ENCODE peak calls at places on chromosomes 4 and X, in five cellular contexts. One of them, this sample, is unnamed.
A peak's percentile ranks its signal among the peaks of the same experiment; 100 is the strongest.

GRCh38 chr4:23924556-23924955 is 34.7 kb upstream of the PPARGC1A start:
- DNase-seq in spleen: no peak
- DNase-seq in A549: no peak
- DNase-seq in H54: no peak
- DNase-seq in endothelial cell of umbilical vein: no peak
- DNase-seq in this sample: no peak

GRCh38 chr4:185838514-185839203 is 26.7 kb upstream of the SORBS2 start:
- DNase-seq in spleen: no peak
- DNase-seq in H54: no peak
- DNase-seq in endothelial cell of umbilical vein: no peak
- DNase-seq in A549: no peak
- DNase-seq in this sample: no peak

GRCh38 chr4:173074501-173074946 is 94.1 kb upstream of the GALNT7 start:
- DNase-seq in spleen: no peak
- DNase-seq in A549: peak; percentile 39
- DNase-seq in H54: peak; percentile 36
- DNase-seq in endothelial cell of umbilical vein: no peak
- DNase-seq in this sample: no peak

GRCh38 chr4:87313756-87314155 is 8.9 kb downstream of the HSD17B13 start:
- DNase-seq in spleen: no peak
- DNase-seq in A549: no peak
- DNase-seq in H54: no peak
- DNase-seq in endothelial cell of umbilical vein: no peak
- DNase-seq in this sample: no peak

GRCh38 chr4:60033826-60034225 is 1166.3 kb upstream of the ADGRL3 start:
- DNase-seq in endothelial cell of umbilical vein: no peak
- DNase-seq in spleen: no peak
- DNase-seq in A549: no peak
- DNase-seq in H54: no peak
- DNase-seq in this sample: no peak

GRCh38 chrX:133171962-133172708 is 46.0 kb downstream of the TFDP3 start:
- DNase-seq in A549: peak; percentile 17
- DNase-seq in spleen: no peak
- DNase-seq in H54: peak; percentile 2
- DNase-seq in endothelial cell of umbilical vein: peak; percentile 1
- DNase-seq in this sample: no peak

GRCh38 chr4:25069014-25069413 is 38.3 kb upstream of the LGI2 start:
- DNase-seq in A549: peak; percentile 19
- DNase-seq in spleen: no peak
- DNase-seq in H54: no peak
- DNase-seq in endothelial cell of umbilical vein: no peak
- DNase-seq in this sample: no peak

GRCh38 chr4:54073481-54073880 is 9.1 kb upstream of the CHIC2 start:
- DNase-seq in A549: no peak
- DNase-seq in H54: no peak
- DNase-seq in spleen: no peak
- DNase-seq in endothelial cell of umbilical vein: no peak
- DNase-seq in this sample: no peak

GRCh38 chr4:8904666-8905065 is 33.0 kb upstream of the HMX1 start:
- DNase-seq in spleen: peak; percentile 51
- DNase-seq in H54: no peak
- DNase-seq in A549: no peak
- DNase-seq in endothelial cell of umbilical vein: no peak
- DNase-seq in this sample: no peak

GRCh38 chr4:48345542-48345941 is 4.2 kb downstream of the SLAIN2 start:
- DNase-seq in A549: no peak
- DNase-seq in endothelial cell of umbilical vein: no peak
- DNase-seq in H54: no peak
- DNase-seq in spleen: no peak
- DNase-seq in this sample: no peak

GRCh38 chr4:48342559-48342878 is 1.2 kb downstream of the SLAIN2 start:
- DNase-seq in spleen: no peak
- DNase-seq in H54: no peak
- DNase-seq in endothelial cell of umbilical vein: peak; percentile 10
- DNase-seq in A549: no peak
- DNase-seq in this sample: peak; percentile 55

GRCh38 chr4:48341776-48342558 is 638 bp downstream of the SLAIN2 start:
- DNase-seq in spleen: peak; percentile 95
- DNase-seq in A549: no peak
- DNase-seq in H54: no peak
- DNase-seq in endothelial cell of umbilical vein: peak; percentile 67
- DNase-seq in this sample: peak; percentile 70

GRCh38 chr4:48343035-48343434 is 1.7 kb downstream of the SLAIN2 start:
- DNase-seq in spleen: no peak
- DNase-seq in A549: no peak
- DNase-seq in H54: no peak
- DNase-seq in endothelial cell of umbilical vein: peak; percentile 19
- DNase-seq in this sample: peak; percentile 28

DNA sequence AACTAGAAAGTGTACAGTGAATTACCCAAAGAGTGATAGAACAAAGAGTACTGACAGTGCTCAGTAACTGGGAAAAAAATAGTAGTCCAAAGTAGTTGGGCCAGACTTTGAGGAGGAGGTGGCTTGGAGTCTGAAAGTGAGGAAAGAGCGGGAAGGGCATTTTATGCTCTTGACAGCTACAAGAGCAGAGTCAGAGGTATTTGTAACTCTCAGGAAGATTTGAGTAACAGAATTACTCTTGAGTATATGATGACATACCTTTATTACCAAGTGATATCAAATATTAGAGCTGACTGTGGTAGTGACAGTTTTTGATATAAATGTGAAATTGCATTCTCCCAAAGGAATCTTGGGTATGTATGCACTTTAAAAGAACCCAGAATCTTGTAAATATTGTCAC is 2.2 kb downstream of the SLAIN2 start:
- DNase-seq in endothelial cell of umbilical vein: no peak
- DNase-seq in spleen: no peak
- DNase-seq in A549: no peak
- DNase-seq in H54: no peak
- DNase-seq in this sample: peak; percentile 37
- TF ChIP-seq POLR2A in endothelial cell of umbilical vein: no peak
- TF ChIP-seq POLR2A in spleen: no peak
- TF ChIP-seq POLR2A in A549: no peak
- TF ChIP-seq POLR2A in H54: no peak
- TF ChIP-seq POLR2A in this sample: no peak

GRCh38 chr4:129092636-129093172 is 635 bp downstream of the SCLT1 start:
- DNase-seq in H54: no peak
- DNase-seq in spleen: no peak
- DNase-seq in A549: no peak
- DNase-seq in endothelial cell of umbilical vein: no peak
- DNase-seq in this sample: peak; percentile 71
- TF ChIP-seq POLR2A in H54: no peak
- TF ChIP-seq POLR2A in spleen: no peak
- TF ChIP-seq POLR2A in A549: no peak
- TF ChIP-seq POLR2A in endothelial cell of umbilical vein: no peak
- TF ChIP-seq POLR2A in this sample: no peak

GRCh38 chrX:153336988-153337387 is 3.0 kb downstream of the ZNF275 start:
- DNase-seq in H54: no peak
- DNase-seq in spleen: no peak
- DNase-seq in endothelial cell of umbilical vein: no peak
- DNase-seq in A549: no peak
- DNase-seq in this sample: no peak

GRCh38 chrX:153336128-153336894 is 2.4 kb downstream of the ZNF275 start:
- DNase-seq in spleen: peak; percentile 77
- DNase-seq in A549: no peak
- DNase-seq in endothelial cell of umbilical vein: no peak
- DNase-seq in H54: no peak
- DNase-seq in this sample: no peak

GRCh38 chrX:153333271-153333670 is 682 bp upstream of the ZNF275 start:
- DNase-seq in endothelial cell of umbilical vein: no peak
- DNase-seq in spleen: no peak
- DNase-seq in A549: no peak
- DNase-seq in H54: no peak
- DNase-seq in this sample: no peak

GRCh38 chrX:153334654-153335295 is 822 bp downstream of the ZNF275 start:
- DNase-seq in H54: no peak
- DNase-seq in endothelial cell of umbilical vein: no peak
- DNase-seq in spleen: peak; percentile 70
- DNase-seq in A549: no peak
- DNase-seq in this sample: no peak

DNA sequence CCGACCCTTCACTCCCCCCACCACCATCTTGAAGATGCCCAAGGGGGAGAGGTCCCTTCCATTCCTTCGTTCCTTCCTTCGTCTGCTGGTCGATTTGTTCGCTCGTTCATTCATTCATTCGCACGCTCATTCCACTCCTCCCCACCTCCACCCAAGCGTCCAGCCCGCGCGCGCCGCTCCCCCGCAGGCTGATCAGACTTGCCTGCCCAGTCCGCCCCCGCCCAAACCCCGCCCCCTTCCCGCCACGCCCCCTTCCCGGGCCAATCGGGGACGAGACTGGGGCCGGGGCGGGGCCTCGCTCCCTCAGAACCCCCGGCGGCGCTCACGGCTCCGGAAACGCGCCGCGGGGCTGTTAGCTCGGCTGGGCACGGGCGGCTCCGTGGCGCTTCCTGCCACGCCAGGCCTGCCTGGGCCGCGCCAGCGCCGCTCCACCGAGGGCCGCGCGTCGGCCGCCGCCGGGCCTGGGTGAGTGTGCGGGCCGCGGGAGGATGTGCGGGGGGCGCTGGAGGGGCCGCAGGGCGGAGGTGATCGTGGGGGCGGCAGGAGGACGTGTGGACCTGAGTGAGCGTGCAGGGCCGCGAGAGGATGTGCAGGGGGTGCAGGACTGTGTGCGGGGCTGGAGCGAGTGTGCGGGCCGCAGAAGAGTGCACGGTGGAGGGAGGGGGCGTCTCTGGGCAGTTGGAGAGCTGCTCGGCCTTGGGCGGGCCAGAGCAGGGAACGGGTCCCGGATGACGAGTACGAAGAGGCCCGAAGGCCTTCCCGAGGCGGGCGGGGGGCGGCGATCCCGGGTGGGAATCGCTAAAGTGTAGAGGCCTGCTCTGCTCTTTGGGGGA is at the start of gene ZNF275:
- DNase-seq in endothelial cell of umbilical vein: peak; percentile 72
- DNase-seq in H54: peak; percentile 86
- DNase-seq in A549: peak; percentile 55
- DNase-seq in spleen: peak; percentile 93
- DNase-seq in this sample: peak; percentile 91
- TF ChIP-seq POLR2A in endothelial cell of umbilical vein: peak; percentile 40
- TF ChIP-seq POLR2A in H54: peak; percentile 73
- TF ChIP-seq POLR2A in A549: peak; percentile 56
- TF ChIP-seq POLR2A in spleen: peak; percentile 68
- TF ChIP-seq POLR2A in this sample: peak; percentile 45

GRCh38 chr4:101398807-101399206 is 51.5 kb upstream of the PPP3CA start:
- DNase-seq in A549: no peak
- DNase-seq in H54: no peak
- DNase-seq in spleen: no peak
- DNase-seq in endothelial cell of umbilical vein: no peak
- DNase-seq in this sample: no peak
- TF ChIP-seq POLR2A in A549: no peak
- TF ChIP-seq POLR2A in H54: no peak
- TF ChIP-seq POLR2A in spleen: no peak
- TF ChIP-seq POLR2A in endothelial cell of umbilical vein: no peak
- TF ChIP-seq POLR2A in this sample: no peak

GRCh38 chrX:130080791-130081367 is 29.4 kb downstream of the ELF4 start:
- DNase-seq in endothelial cell of umbilical vein: no peak
- DNase-seq in A549: no peak
- DNase-seq in spleen: no peak
- DNase-seq in H54: no peak
- DNase-seq in this sample: peak; percentile 1
- TF ChIP-seq POLR2A in endothelial cell of umbilical vein: no peak
- TF ChIP-seq POLR2A in A549: no peak
- TF ChIP-seq POLR2A in spleen: no peak
- TF ChIP-seq POLR2A in H54: no peak
- TF ChIP-seq POLR2A in this sample: no peak

DNA sequence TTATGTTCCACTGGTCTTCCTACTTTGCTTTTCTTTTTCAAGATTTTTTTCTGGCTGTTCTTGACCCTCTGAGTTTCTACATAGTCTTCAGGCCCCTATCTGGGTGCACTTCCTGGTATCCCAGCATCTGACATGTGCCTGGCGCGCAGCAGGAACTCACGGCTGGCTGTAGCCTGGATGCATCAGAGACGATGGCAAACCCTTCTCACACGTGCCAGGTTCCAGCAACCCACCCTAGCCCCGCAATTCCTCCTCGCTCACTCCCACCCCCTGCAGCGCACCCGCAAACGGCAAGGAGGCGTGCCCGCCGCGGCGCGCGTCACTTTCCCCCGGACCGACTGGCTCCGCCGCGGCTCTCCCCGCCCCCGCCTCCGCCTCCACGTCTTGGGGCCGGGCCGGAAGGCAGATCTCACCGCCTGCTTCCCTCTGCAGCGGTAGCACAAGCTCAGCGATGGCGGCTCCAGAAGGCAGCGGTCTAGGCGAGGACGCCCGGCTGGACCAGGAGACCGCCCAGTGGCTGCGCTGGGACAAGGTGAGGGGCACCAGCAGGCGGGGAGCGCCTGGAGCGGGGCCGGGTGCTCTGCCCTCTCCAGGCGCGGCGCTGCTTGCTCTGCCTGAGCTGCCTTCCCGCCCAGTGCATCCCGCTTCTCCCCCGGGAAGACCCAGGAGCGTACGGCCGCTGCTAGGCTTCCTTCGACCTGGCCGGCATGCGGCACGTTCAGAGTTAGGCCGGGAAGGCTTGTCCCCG is at the start of gene PGM2:
- DNase-seq in A549: peak; percentile 78
- DNase-seq in H54: peak; percentile 63
- DNase-seq in endothelial cell of umbilical vein: peak; percentile 91
- DNase-seq in spleen: peak; percentile 99
- DNase-seq in this sample: peak; percentile 86
- TF ChIP-seq POLR2A in A549: peak; percentile 82
- TF ChIP-seq POLR2A in H54: peak; percentile 96
- TF ChIP-seq POLR2A in endothelial cell of umbilical vein: peak; percentile 87
- TF ChIP-seq POLR2A in spleen: peak; percentile 75
- TF ChIP-seq POLR2A in this sample: peak; percentile 86

This sample was measured in erythroblast.